ENCODE peak calls at places on chromosomes 6 and 20, in four cellular contexts. B, U, V and E are unnamed samples.

GRCh38 chr6:142764306-142764705 is 180.7 kb downstream of the HIVEP2 start:
- DNase-seq in U (no peak), B (no peak), V (no peak), E (no peak)

GRCh38 chr6:159494633-159495023 is 198.4 kb downstream of the SOD2 start:
- DNase-seq in U (no peak), B (no peak), V (no peak), E (no peak)

GRCh38 chr20:63087236-63087871 is 80.6 kb upstream of the BHLHE23 start:
- DNase-seq in B (peak), U (no peak), V (no peak), E (no peak)

GRCh38 chr20:57679113-57679512 is 30.7 kb downstream of the PMEPA1 start:
- DNase-seq in V (no peak), U (no peak), B (no peak), E (no peak)

GRCh38 chr6:31340228-31340627 is 16.8 kb downstream of the HLA-B start:
- DNase-seq in V (no peak), U (no peak), B (no peak), E (no peak)

GRCh38 chr6:142400495-142400894 is 98.7 kb downstream of the ADGRG6 start:
- DNase-seq in B (no peak), U (no peak), V (no peak), E (no peak)

GRCh38 chr6:108801331-108801730 is 46.9 kb upstream of the ARMC2 start:
- DNase-seq in V (no peak), U (no peak), B (no peak), E (no peak)

GRCh38 chr6:108941867-108942266 is 93.6 kb downstream of the ARMC2 start:
- DNase-seq in V (no peak), U (no peak), B (no peak), E (no peak)

GRCh38 chr20:9071976-9072726 is 3.3 kb downstream of the PLCB4 start:
- DNase-seq in V (no peak), B (no peak), U (no peak), E (no peak)

GRCh38 chr6:6474170-6474920 is 114.2 kb upstream of the LY86 start:
- DNase-seq in B (no peak), V (no peak), U (no peak), E (no peak)

GRCh38 chr20:30910937-30911725 is 346.3 kb upstream of the DEFB115 start:
- DNase-seq in V (no peak), B (no peak), U (no peak), E (no peak)

GRCh38 chr6:56959938-56960337 is 5.0 kb downstream of the BEND6 start:
- DNase-seq in V (no peak), U (peak), B (no peak), E (no peak)

GRCh38 chr6:36318690-36319435 is 17.8 kb downstream of the BNIP5 start:
- DNase-seq in B (no peak), V (no peak), U (no peak), E (no peak)

GRCh38 chr6:753486-753885 is 60.5 kb upstream of the EXOC2 start:
- DNase-seq in V (no peak), U (no peak), B (no peak), E (no peak)

GRCh38 chr6:160900031-160900430 is 91.5 kb upstream of the MAP3K4 start:
- DNase-seq in V (no peak), U (no peak), B (peak), E (no peak)

GRCh38 chr20:59839372-59839771 is 94.1 kb downstream of the SYCP2 start:
- DNase-seq in B (no peak), V (no peak), U (no peak), E (no peak)

GRCh38 chr20:61254881-61255589 is 3.0 kb downstream of the CDH4 start:
- DNase-seq in V (no peak), U (peak), B (no peak), E (no peak)

GRCh38 chr6:29708432-29709177 is 14.6 kb upstream of the HLA-F start:
- DNase-seq in U (no peak), V (no peak), B (no peak), E (no peak)

GRCh38 chr6:104186836-104187235 is 672.9 kb downstream of the HACE1 start:
- DNase-seq in B (no peak), V (no peak), U (no peak), E (no peak)

GRCh38 chr20:25321262-25321831 is 69.3 kb downstream of the ABHD12 start:
- DNase-seq in B (no peak), V (no peak), U (no peak), E (no peak)

GRCh38 chr20:4108495-4109306 is 93.3 kb upstream of the RNF24 start:
- DNase-seq in B (peak), U (peak), V (peak), E (peak)

GRCh38 chr20:17807670-17808069 is 107.9 kb downstream of the BANF2 start:
- DNase-seq in B (no peak), U (no peak), V (no peak), E (no peak)

DNA sequence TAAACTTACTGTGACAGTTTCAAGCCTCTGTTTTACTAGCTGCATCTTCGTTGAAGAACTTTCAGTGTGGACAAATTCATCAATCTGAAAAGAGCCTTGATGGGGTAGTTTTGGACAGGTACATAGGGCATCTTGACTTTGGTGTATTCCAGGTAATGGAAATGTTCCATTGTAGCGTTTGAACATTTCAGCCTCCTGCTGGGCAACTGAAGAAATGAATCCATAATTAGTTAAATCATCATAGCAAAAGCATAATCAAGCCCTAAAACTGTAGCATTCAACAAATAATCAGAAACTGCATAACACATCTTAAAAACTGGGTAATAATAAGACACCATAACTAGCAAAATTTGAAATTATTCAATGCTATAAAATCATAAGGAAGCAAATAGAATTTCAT is 86.2 kb downstream of the AHI1 start:
- DNase-seq in V (no peak), U (no peak), B (no peak), E (no peak)
- TF ChIP-seq CTCF in V (peak), U (peak), B (peak), E (peak)

GRCh38 chr6:25960689-25961088 is 1.9 kb upstream of the TRIM38 start:
- DNase-seq in V (no peak), B (no peak), U (no peak), E (no peak)

GRCh38 chr6:25959890-25960531 is 2.6 kb upstream of the TRIM38 start:
- DNase-seq in U (no peak), B (no peak), V (no peak), E (no peak)

GRCh38 chr6:25962368-25963127 is at the start of gene TRIM38:
- DNase-seq in U (peak), B (peak), V (peak), E (peak)

GRCh38 chr6:25963426-25964123 is 973 bp downstream of the TRIM38 start:
- DNase-seq in V (no peak), U (peak), B (peak), E (no peak)

GRCh38 chr6:25961619-25962367 is 809 bp upstream of the TRIM38 start:
- DNase-seq in B (no peak), U (no peak), V (no peak), E (no peak)
- TF ChIP-seq CTCF in B (no peak), U (no peak), V (no peak), E (no peak)

DNA sequence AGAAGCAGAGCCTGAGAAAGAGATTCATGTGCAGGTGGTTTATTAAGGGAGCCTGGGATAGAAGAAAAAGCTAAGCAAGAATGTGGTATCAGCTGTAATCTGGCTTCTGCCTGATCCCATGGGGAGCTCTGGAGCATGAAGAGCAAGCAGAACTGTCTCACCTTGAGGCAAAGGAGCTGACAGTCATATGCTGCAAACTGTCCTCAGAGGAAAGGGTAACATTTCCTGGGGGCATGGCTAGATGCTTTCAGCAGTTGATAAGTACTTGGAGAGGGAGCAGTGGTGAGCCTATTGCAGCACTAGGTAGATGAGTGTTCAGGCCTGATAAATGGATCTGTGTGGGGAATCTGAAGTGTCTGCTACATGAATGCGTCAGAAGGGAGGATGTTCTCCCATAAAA is 621.5 kb upstream of the BTBD3 start:
- DNase-seq in V (no peak), U (no peak), B (no peak), E (no peak)
- TF ChIP-seq CTCF in V (no peak), U (no peak), B (no peak), E (no peak)

GRCh38 chr6:27650620-27651370 is 177.9 kb upstream of the ZNF184 start:
- DNase-seq in V (no peak), U (peak), B (peak), E (peak)
- TF ChIP-seq CTCF in V (no peak), U (peak), B (peak), E (peak)

GRCh38 chr6:119148825-119149525 is 70.5 kb upstream of the FAM184A start:
- DNase-seq in B (no peak), V (no peak), U (peak), E (no peak)
- TF ChIP-seq CTCF in B (no peak), V (no peak), U (no peak), E (no peak)

GRCh38 chr20:39433461-39433860 is 471.3 kb downstream of the DHX35 start:
- DNase-seq in V (no peak), U (no peak), B (no peak), E (no peak)

GRCh38 chr20:39424923-39425678 is 463.0 kb downstream of the DHX35 start:
- DNase-seq in B (no peak), U (no peak), V (no peak), E (no peak)

DNA sequence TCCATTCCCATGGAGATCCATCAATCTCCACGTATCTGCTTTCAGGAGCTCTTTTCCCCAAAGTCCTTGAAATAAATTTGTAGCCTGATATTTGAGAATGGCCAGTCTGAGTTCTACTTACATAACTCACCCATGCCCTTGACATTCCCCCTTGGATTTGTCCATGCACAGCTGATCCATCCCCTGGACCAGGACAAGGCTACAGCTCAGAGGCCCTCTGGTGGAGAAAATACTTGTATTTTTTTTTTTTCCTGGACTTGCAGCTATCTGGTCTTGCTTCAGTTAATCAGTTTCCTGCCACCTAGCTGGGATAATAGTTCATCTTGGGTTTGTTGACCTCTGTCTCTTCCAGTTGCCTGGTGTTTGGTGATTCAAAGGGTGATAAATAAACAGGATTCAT is 467.6 kb downstream of the DHX35 start:
- DNase-seq in B (no peak), U (no peak), V (no peak), E (peak)
- TF ChIP-seq CTCF in B (peak), U (no peak), V (no peak), E (peak)